ENCODE peak calls at places on chromosome 18, in six cellular contexts. M is left lung, E is lung, Y is IMR-90, H is Panc1, B is osteoblast. T is an unnamed sample.

GRCh38 chr18:70371085-70371735 is 82.4 kb downstream of the SOCS6 start:
- DNase-seq in M (no peak), E (no peak), H (no peak), Y (no peak), B (no peak), T (no peak)

GRCh38 chr18:78140294-78140693 is 839.3 kb upstream of the SALL3 start:
- DNase-seq in E (no peak), H (no peak), M (no peak), Y (no peak), B (no peak), T (peak; percentile 38)

GRCh38 chr18:30387401-30387800 is 655.1 kb downstream of the DSC3 start:
- DNase-seq in H (no peak), E (no peak), M (no peak), B (no peak), Y (no peak), T (no peak)

GRCh38 chr18:5527603-5528002 is 16.2 kb downstream of the EPB41L3 start:
- DNase-seq in H (no peak), E (no peak), Y (peak; percentile 86), B (no peak), M (peak; percentile 53), T (peak; percentile 77)

GRCh38 chr18:75314117-75314516 is 103.5 kb downstream of the TSHZ1 start:
- DNase-seq in B (no peak), E (no peak), Y (no peak), H (no peak), M (no peak), T (no peak)

GRCh38 chr18:69400253-69400975 is at the start of gene DOK6:
- DNase-seq in Y (peak; percentile 69), E (no peak), H (no peak), B (peak; percentile 92), M (peak; percentile 56), T (peak; percentile 74)

GRCh38 chr18:12307251-12307736 is 747 bp upstream of the TUBB6 start:
- DNase-seq in Y (peak; percentile 76), E (no peak), M (peak; percentile 59), B (peak; percentile 94), H (no peak), T (peak; percentile 77)

GRCh38 chr18:78624646-78625279 is 354.9 kb upstream of the SALL3 start:
- DNase-seq in Y (no peak), B (peak; percentile 47), E (no peak), M (no peak), H (no peak), T (no peak)

GRCh38 chr18:48031011-48031480 is 100.6 kb upstream of the SMAD2 start:
- DNase-seq in H (no peak), E (peak; percentile 55), M (peak; percentile 47), Y (peak; percentile 34), B (peak; percentile 95), T (no peak)

GRCh38 chr18:1048048-1048447 is 143.4 kb downstream of the ADCYAP1 start:
- DNase-seq in B (no peak), H (no peak), Y (no peak), E (no peak), M (no peak), T (no peak)

GRCh38 chr18:74529811-74530583 is 4.3 kb upstream of the CNDP1 start:
- DNase-seq in B (no peak), M (no peak), Y (no peak), H (no peak), E (no peak), T (no peak)

GRCh38 chr18:75341897-75342296 is 85.6 kb downstream of the SMIM21 start:
- DNase-seq in M (no peak), H (no peak), Y (no peak), B (no peak), E (no peak), T (peak; percentile 42)

GRCh38 chr18:2978626-2979025 is 34.3 kb downstream of the LPIN2 start:
- DNase-seq in E (no peak), B (peak; percentile 79), Y (peak; percentile 91), M (no peak), H (no peak), T (no peak)

GRCh38 chr18:2974731-2975130 is 38.2 kb downstream of the LPIN2 start:
- DNase-seq in E (no peak), Y (no peak), B (no peak), H (no peak), M (no peak), T (no peak)

GRCh38 chr18:2976218-2976617 is 36.7 kb downstream of the LPIN2 start:
- DNase-seq in H (no peak), Y (no peak), E (no peak), B (no peak), M (no peak), T (no peak)

GRCh38 chr18:2978208-2978607 is 34.7 kb downstream of the LPIN2 start:
- DNase-seq in Y (no peak), B (no peak), E (no peak), H (no peak), M (no peak), T (no peak)

GRCh38 chr18:2976733-2977132 is 36.2 kb downstream of the LPIN2 start:
- DNase-seq in Y (no peak), B (no peak), M (no peak), E (no peak), H (no peak), T (no peak)
- H3K4me1 ChIP-seq in Y (peaks cover 20% of the 10 kb centered on the region), B (peaks cover 66% of the 10 kb centered on the region), M (peaks cover 42% of the 10 kb centered on the region), E (peaks cover 30% of the 10 kb centered on the region), H (peaks cover 69% of the 10 kb centered on the region), T (no peaks in the 10 kb centered on the region)

DNA sequence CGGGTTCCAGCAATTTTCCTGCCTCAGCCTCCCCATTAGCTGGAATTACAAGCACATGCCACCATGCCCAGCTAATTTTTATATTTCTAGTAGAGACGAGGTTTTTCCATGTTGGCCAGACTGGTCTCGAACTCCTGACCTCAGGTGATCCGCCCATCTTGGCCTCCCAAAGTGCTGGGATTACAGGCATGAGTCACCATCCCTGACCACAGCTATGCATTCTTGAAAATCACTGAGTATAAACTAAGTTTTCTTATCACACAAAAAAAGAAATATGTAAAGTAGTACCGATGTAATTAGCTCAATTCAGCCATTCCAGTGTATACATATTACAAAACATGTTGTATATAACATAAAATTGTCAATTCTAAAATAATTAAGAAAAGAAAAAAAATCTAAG is 232.7 kb downstream of the MBD2 start:
- DNase-seq in M (no peak), H (no peak), B (no peak), Y (no peak), E (no peak), T (no peak)
- H3K4me3 ChIP-seq in M (no peak overlapping the region), H (no peak overlapping the region), B (no peak overlapping the region), Y (no peak overlapping the region), E (no peak overlapping the region), T (no peak overlapping the region)

GRCh38 chr18:44896817-44897216 is 216.1 kb downstream of the SETBP1 start:
- DNase-seq in B (no peak), H (no peak), Y (no peak), E (no peak), M (no peak), T (no peak)
- H3K4me1 ChIP-seq in B (no peaks in the 10 kb centered on the region), H (no peaks in the 10 kb centered on the region), Y (no peaks in the 10 kb centered on the region), E (peaks cover 9% of the 10 kb centered on the region), M (no peaks in the 10 kb centered on the region), T (no peaks in the 10 kb centered on the region)

GRCh38 chr18:50559750-50560680 is at the start of gene MAPK4:
- DNase-seq in Y (no peak), H (no peak), M (peak; percentile 37), E (no peak), B (peak; percentile 91), T (no peak)
- H3K4me3 ChIP-seq in Y (peak within 1 kb of the TSS; percentile 15), H (peak within 1 kb of the TSS; percentile 32), M (peak within 1 kb of the TSS; percentile 43), E (peak within 1 kb of the TSS; percentile 46), B (peak within 1 kb of the TSS; percentile 48), T (peak within 1 kb of the TSS; percentile 59)

GRCh38 chr18:13465476-13465875 is 246.9 kb downstream of the LDLRAD4 start:
- DNase-seq in E (no peak), Y (no peak), H (no peak), M (no peak), B (no peak), T (no peak)
- H3K4me1 ChIP-seq in E (no peaks in the 10 kb centered on the region), Y (no peaks in the 10 kb centered on the region), H (no peaks in the 10 kb centered on the region), M (peaks cover 6% of the 10 kb centered on the region), B (no peaks in the 10 kb centered on the region), T (peaks cover 30% of the 10 kb centered on the region)

DNA sequence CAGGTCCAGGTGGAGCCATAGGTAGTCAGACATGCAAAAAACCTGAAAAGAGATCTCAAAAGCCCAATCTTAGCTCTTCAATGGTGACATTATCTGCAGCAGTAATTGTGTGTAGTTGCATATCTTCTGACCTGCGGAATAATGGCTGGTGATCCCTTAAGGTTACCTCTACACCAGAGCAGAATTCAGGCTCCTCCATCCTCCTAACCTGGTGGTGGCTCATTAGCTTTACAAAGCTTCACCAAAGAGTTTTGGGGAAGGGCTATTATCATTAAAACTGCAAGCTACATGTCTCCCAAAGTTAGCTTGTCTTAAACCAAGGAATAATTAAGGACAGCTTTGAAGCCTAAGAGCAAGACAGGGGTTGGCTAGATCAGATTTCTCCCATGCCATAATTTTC is 42.6 kb upstream of the CHST9 start:
- DNase-seq in H (no peak), M (no peak), Y (no peak), B (no peak), E (no peak), T (no peak)
- H3K4me3 ChIP-seq in H (no peak overlapping the region), M (no peak overlapping the region), Y (no peak overlapping the region), B (no peak overlapping the region), E (no peak overlapping the region), T (no peak overlapping the region)

GRCh38 chr18:21112140-21112473 is 494 bp upstream of the ROCK1 start:
- DNase-seq in B (peak; percentile 79), E (no peak), H (no peak), M (no peak), Y (no peak), T (no peak)

GRCh38 chr18:21115519-21116411 is 4.2 kb upstream of the ROCK1 start:
- DNase-seq in E (no peak), M (no peak), B (peak; percentile 79), H (no peak), Y (peak; percentile 65), T (no peak)

GRCh38 chr18:21112543-21113105 is 1.0 kb upstream of the ROCK1 start:
- DNase-seq in E (no peak), H (no peak), Y (peak; percentile 32), B (no peak), M (no peak), T (no peak)

GRCh38 chr18:21123290-21123926 is 11.8 kb upstream of the ROCK1 start:
- DNase-seq in B (no peak), H (no peak), M (no peak), E (no peak), Y (no peak), T (no peak)

DNA sequence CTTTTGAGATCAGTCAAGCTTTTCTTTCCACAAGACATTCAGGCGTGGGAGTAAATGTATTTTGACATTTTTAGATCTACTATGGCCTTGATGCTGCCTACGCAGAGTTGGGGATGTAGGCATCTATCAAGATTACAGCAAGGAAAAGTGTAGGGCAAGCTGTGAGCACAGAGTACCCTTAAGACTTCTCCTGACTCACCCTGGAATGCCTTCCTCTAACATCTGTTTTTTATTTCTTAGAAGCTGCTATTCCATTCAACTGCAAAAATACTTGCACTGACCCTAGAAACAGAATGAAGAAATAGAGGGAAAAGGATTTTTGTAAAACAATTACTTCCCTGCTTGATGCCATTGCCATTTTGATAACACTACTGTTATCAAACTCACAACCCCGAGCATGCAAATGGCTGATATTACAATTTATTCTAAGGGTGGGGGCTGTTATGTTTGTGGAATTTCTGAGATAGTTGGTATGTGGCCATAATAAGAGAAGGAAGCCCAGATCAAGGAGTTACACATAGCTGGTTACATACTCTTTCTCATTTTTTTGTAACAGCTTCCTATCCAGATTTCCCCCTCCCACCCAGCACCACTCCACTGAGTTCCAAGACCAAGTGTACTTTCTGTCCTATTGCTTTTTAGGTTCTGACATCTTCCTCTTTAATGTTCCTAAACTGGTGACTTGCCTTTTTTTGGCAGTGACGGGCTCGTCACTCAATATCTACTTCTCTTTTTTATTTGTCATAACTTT is 5.9 kb upstream of the ROCK1 start:
- DNase-seq in H (no peak), B (peak; percentile 66), M (no peak), E (no peak), Y (peak; percentile 92), T (no peak)
- H3K4me1 ChIP-seq in H (no peaks in the 10 kb centered on the region), B (peaks cover 40% of the 10 kb centered on the region), M (peaks cover 12% of the 10 kb centered on the region), E (no peaks in the 10 kb centered on the region), Y (peaks cover 8% of the 10 kb centered on the region), T (peaks cover 5% of the 10 kb centered on the region)

T was measured in right atrium auricular region.